ENCODE peak calls at places on chromosome 21, in five cellular contexts. W is K562, F is SK-N-SH, C is endothelial cell of umbilical vein, L is H1. Y is an unnamed sample.

GRCh38 chr21:41170442-41170841 is 2.5 kb downstream of the BACE2 start:
- DNase-seq in C (peak; percentile 56), F (peak; percentile 62), L (peak; percentile 59), W (peak; percentile 58), Y (no peak)

GRCh38 chr21:41768371-41769042 is 1.7 kb upstream of the RIPK4 start:
- DNase-seq in L (no peak), W (no peak), F (peak; percentile 60), C (peak; percentile 26), Y (peak; percentile 35)

GRCh38 chr21:36310016-36310415 is 10.0 kb upstream of the MORC3 start:
- DNase-seq in F (no peak), C (no peak), L (no peak), W (no peak), Y (no peak)

GRCh38 chr21:36703626-36704280 is 4.8 kb downstream of the SIM2 start:
- DNase-seq in L (peak; percentile 55), W (no peak), F (no peak), C (no peak), Y (no peak)

GRCh38 chr21:14321042-14321441 is 61.9 kb downstream of the HSPA13 start:
- DNase-seq in F (no peak), W (no peak), C (no peak), L (no peak), Y (no peak)

GRCh38 chr21:36477559-36477958 is 2.4 kb downstream of the CLDN14 start:
- DNase-seq in C (no peak), F (no peak), L (no peak), W (no peak), Y (no peak)

GRCh38 chr21:35147439-35147838 is 98.3 kb upstream of the RUNX1 start:
- DNase-seq in C (no peak), F (no peak), L (no peak), W (no peak), Y (no peak)

GRCh38 chr21:30166705-30167104 is at the start of gene CLDN17:
- DNase-seq in W (no peak), F (no peak), L (no peak), C (no peak), Y (no peak)

GRCh38 chr21:37408464-37409193 is 42.1 kb downstream of the DYRK1A start:
- DNase-seq in C (no peak), W (no peak), F (no peak), L (no peak), Y (no peak)

GRCh38 chr21:28971171-28971570 is 21.5 kb downstream of the LTN1 start:
- DNase-seq in L (no peak), W (no peak), C (no peak), F (no peak), Y (no peak)

GRCh38 chr21:38804617-38805281 is 980 bp upstream of the ETS2 start:
- DNase-seq in C (peak; percentile 72), L (peak; percentile 76), F (peak; percentile 78), W (peak; percentile 62), Y (no peak)

GRCh38 chr21:42607525-42608102 is 45.8 kb upstream of the PDE9A start:
- DNase-seq in C (no peak), F (no peak), L (no peak), W (no peak), Y (no peak)

GRCh38 chr21:41927727-41928409 is 25.9 kb downstream of the C2CD2 start:
- DNase-seq in L (no peak), C (no peak), W (no peak), F (no peak), Y (no peak)

GRCh38 chr21:42248241-42248640 is 29.3 kb downstream of the ABCG1 start:
- DNase-seq in L (no peak), C (no peak), F (no peak), W (no peak), Y (no peak)

GRCh38 chr21:34528131-34528561 is 16.1 kb upstream of the KCNE1 start:
- DNase-seq in L (no peak), F (no peak), C (no peak), W (no peak), Y (no peak)

GRCh38 chr21:26199471-26199870 is 28.9 kb upstream of the APP start:
- DNase-seq in W (no peak), F (no peak), L (no peak), C (no peak), Y (no peak)

GRCh38 chr21:22855581-22855980 is 1857.4 kb downstream of the NCAM2 start:
- DNase-seq in F (no peak), L (no peak), C (peak; percentile 57), W (no peak), Y (no peak)

GRCh38 chr21:34147835-34148804 is 74.7 kb downstream of the MRPS6 start:
- DNase-seq in L (no peak), F (no peak), C (peak; percentile 65), W (no peak), Y (no peak)

GRCh38 chr21:28602581-28602980 is 390.1 kb downstream of the LTN1 start:
- DNase-seq in L (no peak), F (no peak), C (no peak), W (no peak), Y (no peak)

GRCh38 chr21:43025636-43026180 is 49.9 kb downstream of the CBS start:
- DNase-seq in W (no peak), F (no peak), C (no peak), L (no peak), Y (peak; percentile 28)

GRCh38 chr21:36134820-36135390 is at the start of gene CBR3:
- DNase-seq in W (no peak), L (no peak), C (peak; percentile 66), F (peak; percentile 74), Y (no peak)

GRCh38 chr21:43322805-43323204 is 104.1 kb downstream of the SIK1 start:
- DNase-seq in C (no peak), W (no peak), L (no peak), F (no peak), Y (no peak)

GRCh38 chr21:29091032-29091431 is 17.6 kb upstream of the CCT8 start:
- DNase-seq in F (no peak), C (peak; percentile 63), L (no peak), W (no peak), Y (no peak)

GRCh38 chr21:26451014-26451740 is 121.9 kb downstream of the CYYR1 start:
- DNase-seq in L (no peak), C (no peak), W (no peak), F (no peak), Y (no peak)

GRCh38 chr21:26715878-26716506 is 129.2 kb downstream of the ADAMTS1 start:
- DNase-seq in C (peak; percentile 55), W (peak; percentile 22), F (peak; percentile 48), L (peak; percentile 79), Y (no peak)

GRCh38 chr21:42424848-42425602 is 21.3 kb downstream of the UBASH3A start:
- DNase-seq in W (no peak), L (no peak), C (peak; percentile 44), F (no peak), Y (peak; percentile 40)

GRCh38 chr21:38321568-38321967 is 64.8 kb downstream of the KCNJ15 start:
- DNase-seq in F (no peak), L (no peak), C (no peak), W (no peak), Y (no peak)

GRCh38 chr21:29943885-29944284 is 4.1 kb upstream of the GRIK1 start:
- DNase-seq in F (peak; percentile 4), L (no peak), C (no peak), W (peak; percentile 24), Y (no peak)

GRCh38 chr21:42845296-42845965 is 33.9 kb downstream of the WDR4 start:
- DNase-seq in W (no peak), C (peak; percentile 32), L (no peak), F (peak; percentile 5), Y (no peak)

GRCh38 chr21:37670883-37671282 is 245.4 kb downstream of the KCNJ6 start:
- DNase-seq in L (no peak), C (peak; percentile 43), F (no peak), W (no peak), Y (no peak)

GRCh38 chr21:28427356-28428022 is 565.2 kb downstream of the LTN1 start:
- DNase-seq in C (no peak), F (no peak), W (no peak), L (no peak), Y (no peak)

GRCh38 chr21:26881504-26882228 is 36.5 kb upstream of the ADAMTS1 start:
- DNase-seq in W (no peak), F (peak; percentile 39), C (peak; percentile 39), L (no peak), Y (no peak)

GRCh38 chr21:14438204-14438603 is 55.3 kb upstream of the HSPA13 start:
- DNase-seq in W (no peak), C (no peak), L (no peak), F (no peak), Y (no peak)

GRCh38 chr21:32559004-32559610 is 26.2 kb downstream of the TCP10L start:
- DNase-seq in F (no peak), W (no peak), C (no peak), L (no peak), Y (no peak)

GRCh38 chr21:32558131-32558530 is 27.2 kb downstream of the TCP10L start:
- DNase-seq in C (no peak), W (no peak), F (no peak), L (no peak), Y (no peak)

GRCh38 chr21:32562426-32562825 is 22.9 kb downstream of the TCP10L start:
- DNase-seq in C (peak; percentile 84), L (no peak), W (no peak), F (no peak), Y (no peak)

GRCh38 chr21:32562915-32563314 is 22.4 kb downstream of the TCP10L start:
- DNase-seq in W (no peak), F (no peak), C (peak; percentile 10), L (no peak), Y (no peak)

GRCh38 chr21:32560896-32561295 is 24.4 kb downstream of the TCP10L start:
- DNase-seq in L (no peak), C (no peak), W (no peak), F (no peak), Y (no peak)
- H3K9ac ChIP-seq in L (no peak overlapping the region), C (no peak overlapping the region), W (no peak overlapping the region), F (no peak overlapping the region), Y (no peak overlapping the region)

GRCh38 chr21:39913651-39914145 is 46.5 kb downstream of the PCP4 start:
- DNase-seq in C (no peak), W (no peak), L (no peak), F (no peak), Y (no peak)
- TF ChIP-seq POLR2AphosphoS5 in C (no peak), W (no peak), L (no peak), F (no peak), Y (no peak)

GRCh38 chr21:45918835-45919467 is 62.6 kb upstream of the COL6A1 start:
- DNase-seq in W (no peak), C (no peak), F (no peak), L (no peak), Y (no peak)
- H3K27ac ChIP-seq in W (no peak overlapping the region), C (no peak overlapping the region), F (no peak overlapping the region), L (no peak overlapping the region), Y (no peak overlapping the region)

DNA sequence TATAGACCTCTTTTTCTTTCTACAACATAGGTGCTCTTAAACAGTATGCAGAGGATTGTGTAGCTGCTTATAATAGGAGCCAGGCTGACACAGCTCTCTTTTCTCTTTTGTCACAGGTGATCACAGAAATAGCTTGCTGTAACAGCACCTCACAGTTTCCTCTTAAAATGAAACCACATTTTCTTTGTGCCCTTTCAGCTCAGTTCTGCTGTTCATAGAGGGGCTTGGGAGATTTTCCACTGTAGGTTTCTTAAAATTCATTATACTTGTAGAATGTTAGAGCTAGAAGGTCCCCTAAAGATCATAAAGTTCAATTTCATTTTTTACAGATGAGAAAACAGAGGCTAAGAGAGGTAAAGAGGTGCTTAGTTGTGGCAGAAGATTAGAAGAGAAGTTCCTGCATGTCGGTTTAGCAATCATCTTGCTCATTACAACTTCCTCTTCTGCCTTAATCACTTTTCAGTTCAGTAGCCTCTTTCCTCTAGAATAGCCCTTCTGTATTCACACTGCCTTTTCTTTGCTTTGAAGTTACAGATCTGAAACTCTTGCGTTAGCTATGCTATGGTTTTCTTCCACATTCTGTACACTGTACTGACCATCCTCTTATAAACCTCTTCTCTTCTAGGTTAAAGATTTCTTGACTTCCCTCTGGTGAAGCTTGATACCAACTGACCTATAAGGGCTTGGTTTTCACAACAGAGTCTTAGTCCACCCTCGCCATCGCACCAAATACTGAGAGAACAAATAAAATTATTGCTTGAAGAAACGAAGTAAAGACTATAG is 35.1 kb downstream of the C21orf91 start:
- DNase-seq in L (no peak), F (no peak), W (no peak), C (no peak), Y (no peak)
- H3K9ac ChIP-seq in L (no peak overlapping the region), F (no peak overlapping the region), W (no peak overlapping the region), C (no peak overlapping the region), Y (no peak overlapping the region)